ENCODE peak calls at places on chromosomes 5 and 9, in nine cellular contexts. I, D, P, Q, K, J, R, Z and W are unnamed samples.

GRCh38 chr5:42993516-42994284 is 46.4 kb downstream of the ANXA2R start:
- DNase-seq in K (no peak), J (no peak), P (no peak), I (no peak), D (no peak), Q (peak; percentile 87), Z (peak; percentile 89), R (no peak), W (no peak)

GRCh38 chr5:1349246-1349645 is 4.3 kb upstream of the CLPTM1L start:
- DNase-seq in D (no peak), K (no peak), R (no peak), Z (no peak), J (no peak), P (no peak), Q (no peak), I (no peak), W (no peak)

GRCh38 chr5:132510076-132510475 is 19.5 kb upstream of the IRF1 start:
- DNase-seq in J (no peak), K (no peak), Q (peak; percentile 92), R (no peak), D (no peak), P (no peak), Z (peak; percentile 88), I (no peak), W (no peak)

GRCh38 chr5:126002222-126002897 is 420.8 kb upstream of the GRAMD2B start:
- DNase-seq in J (peak; percentile 50), I (peak; percentile 73), Z (peak; percentile 99), Q (peak; percentile 97), K (peak; percentile 16), R (no peak), D (no peak), P (no peak), W (peak; percentile 98)

GRCh38 chr9:127899200-127899943 is at the start of gene ST6GALNAC6:
- DNase-seq in R (peak; percentile 79), J (no peak), I (no peak), Q (peak; percentile 63), K (no peak), D (peak; percentile 90), P (no peak), Z (peak; percentile 57), W (no peak)

GRCh38 chr5:125180222-125180621 is 433.8 kb upstream of the ZNF608 start:
- DNase-seq in P (no peak), I (no peak), R (no peak), K (no peak), Z (peak; percentile 43), Q (peak; percentile 38), D (no peak), J (no peak), W (no peak)

GRCh38 chr5:38757451-38758245 is 88.2 kb upstream of the OSMR start:
- DNase-seq in Z (peak; percentile 57), D (no peak), I (no peak), Q (no peak), J (no peak), K (no peak), R (no peak), P (no peak), W (no peak)

GRCh38 chr9:7777776-7778175 is 21.8 kb downstream of the DMAC1 start:
- DNase-seq in K (no peak), P (no peak), J (no peak), D (no peak), I (no peak), Q (peak; percentile 29), R (no peak), Z (no peak), W (no peak)

GRCh38 chr5:136228358-136228757 is 35.4 kb upstream of the SMIM32 start:
- DNase-seq in I (no peak), P (no peak), R (no peak), Q (no peak), Z (no peak), D (no peak), K (no peak), J (no peak), W (no peak)

GRCh38 chr5:141135030-141135717 is at the start of gene PCDHB5:
- DNase-seq in J (no peak), D (no peak), Z (peak; percentile 5), R (no peak), Q (peak; percentile 9), I (no peak), P (no peak), K (no peak), W (no peak)

GRCh38 chr5:16147179-16147900 is 32.3 kb downstream of the MARCHF11 start:
- DNase-seq in Z (no peak), P (no peak), K (no peak), I (no peak), Q (no peak), J (no peak), R (no peak), D (no peak), W (no peak)

GRCh38 chr9:132894857-132895846 is 16.5 kb downstream of the SPACA9 start:
- DNase-seq in D (no peak), I (no peak), K (no peak), R (peak; percentile 44), Q (no peak), J (no peak), P (no peak), Z (no peak), W (no peak)

GRCh38 chr9:109857337-109857736 is 77.3 kb downstream of the PALM2AKAP2 start:
- DNase-seq in I (no peak), D (no peak), P (no peak), Q (no peak), Z (no peak), K (no peak), R (no peak), J (no peak), W (no peak)

GRCh38 chr5:94969174-94969573 is 315.7 kb downstream of the MCTP1 start:
- DNase-seq in R (no peak), I (no peak), Q (peak; percentile 54), J (no peak), K (no peak), D (no peak), P (no peak), Z (peak; percentile 69), W (peak; percentile 19)

GRCh38 chr5:1523793-1524480 is at the start of gene LPCAT1:
- DNase-seq in K (peak; percentile 8), R (peak; percentile 94), I (peak; percentile 70), P (no peak), J (peak; percentile 78), Q (peak; percentile 58), Z (peak; percentile 61), D (peak; percentile 92), W (no peak)

GRCh38 chr9:91274950-91275349 is 86.8 kb downstream of the AUH start:
- DNase-seq in Z (no peak), I (no peak), D (no peak), P (no peak), Q (no peak), K (no peak), J (no peak), R (no peak), W (no peak)

DNA sequence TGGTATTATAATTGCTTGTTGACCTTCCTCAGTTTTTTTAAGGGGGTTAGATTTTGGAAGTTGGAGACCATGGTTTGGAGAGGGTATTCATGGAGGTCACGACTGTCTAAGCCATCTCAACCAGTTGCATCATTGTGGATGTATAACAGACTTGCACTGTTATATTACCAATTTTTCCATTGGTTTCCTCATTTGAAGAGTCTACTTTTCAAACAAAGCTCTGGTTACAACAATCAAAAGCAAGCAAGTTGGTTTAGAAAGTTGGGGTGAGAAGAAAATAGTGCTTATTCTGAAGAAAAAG is 103.3 kb downstream of the RPS23 start:
- DNase-seq in Q (no peak), D (no peak), J (no peak), I (no peak), Z (no peak), K (no peak), P (no peak), R (no peak), W (no peak)
- TF ChIP-seq CTCF in Q (no peak), D (no peak), J (no peak), I (no peak), Z (no peak), K (no peak), P (no peak), R (no peak), W (no peak)

GRCh38 chr5:82314964-82315728 is 37.0 kb upstream of the RPS23 start:
- DNase-seq in I (no peak), Q (no peak), Z (peak; percentile 67), J (no peak), R (no peak), D (no peak), P (no peak), K (no peak), W (no peak)

GRCh38 chr5:82319977-82320376 is 41.8 kb upstream of the RPS23 start:
- DNase-seq in Q (no peak), I (no peak), P (no peak), Z (no peak), K (no peak), J (no peak), D (no peak), R (no peak), W (no peak)

GRCh38 chr5:82325155-82325554 is 47.0 kb upstream of the RPS23 start:
- DNase-seq in K (no peak), Z (no peak), D (no peak), Q (no peak), R (no peak), J (no peak), I (no peak), P (no peak), W (no peak)

GRCh38 chr5:82320971-82321370 is 42.8 kb upstream of the RPS23 start:
- DNase-seq in P (no peak), K (no peak), Q (no peak), R (no peak), Z (no peak), D (no peak), J (no peak), I (no peak), W (no peak)

GRCh38 chr5:82319192-82319591 is 41.0 kb upstream of the RPS23 start:
- DNase-seq in J (no peak), Z (no peak), Q (no peak), I (no peak), R (no peak), P (no peak), D (no peak), K (no peak), W (no peak)
- H3K4me3 ChIP-seq in J (no peak overlapping the region), Z (no peak overlapping the region), Q (no peak overlapping the region), I (no peak overlapping the region), R (no peak overlapping the region), P (no peak overlapping the region), D (no peak overlapping the region), K (no peak overlapping the region), W (no peak overlapping the region)

DNA sequence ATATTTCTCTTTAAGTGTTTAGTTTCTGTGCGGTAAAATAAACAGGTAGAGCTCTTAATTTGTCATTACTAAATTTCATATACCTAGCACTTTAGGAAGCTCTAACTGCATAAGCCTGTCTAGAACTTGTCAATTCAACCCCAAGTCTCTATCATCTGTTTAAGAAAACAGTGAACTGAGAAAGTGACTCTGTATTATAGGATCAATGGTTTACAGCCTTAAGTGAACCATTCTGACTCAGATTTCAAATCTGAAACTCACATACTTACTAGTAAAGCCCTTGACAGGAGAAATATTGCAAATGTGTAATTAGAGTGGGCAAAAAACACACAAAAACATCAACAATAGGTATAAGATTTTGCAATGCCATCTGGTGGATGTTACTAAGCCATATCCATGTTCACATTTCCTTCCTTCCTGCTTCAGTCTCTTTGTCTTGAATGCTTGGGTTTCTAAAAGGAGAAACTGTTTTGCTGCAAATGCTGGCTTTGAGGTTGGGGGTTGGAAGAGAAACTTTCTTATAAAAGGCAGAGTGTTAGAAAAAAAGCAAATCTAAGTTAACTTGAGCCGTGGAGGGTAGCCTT is 101.8 kb downstream of the DOCK8 start:
- DNase-seq in D (no peak), J (no peak), Q (no peak), P (no peak), I (no peak), R (no peak), Z (no peak), K (no peak), W (no peak)
- TF ChIP-seq CTCF in D (peak; percentile 11), J (no peak), Q (no peak), P (peak; percentile 28), I (no peak), R (no peak), Z (no peak), K (no peak), W (peak; percentile 28)

GRCh38 chr9:18437315-18438200 is 36.4 kb upstream of the ADAMTSL1 start:
- DNase-seq in P (no peak), K (no peak), Z (no peak), R (peak; percentile 16), Q (peak; percentile 27), I (peak; percentile 71), D (no peak), J (no peak), W (peak; percentile 94)
- H3K4me3 ChIP-seq in P (no peak overlapping the region), K (peak overlapping the region; percentile 42), Z (no peak overlapping the region), R (peak overlapping the region; percentile 47), Q (no peak overlapping the region), I (peak overlapping the region; percentile 48), D (peak overlapping the region; percentile 43), J (no peak overlapping the region), W (peak overlapping the region; percentile 40)